ENCODE peak calls at places on chromosomes 6 and 20, in ten cellular contexts. R is RWPE2; H is AG04450; E is lower leg skin; V is OCI-LY7; J is CD8-positive, alpha-beta T cell; Z is Calu3; F is astrocyte; U is brain microvascular endothelial cell; Y is thoracic aorta. X is an unnamed sample.

GRCh38 chr6:45467853-45468252 is 90.1 kb upstream of the SUPT3H start:
- DNase-seq in R (no peak), H (no peak), E (no peak), V (no peak), J (no peak), Z (no peak), F (no peak), U (no peak), Y (no peak), X (no peak)

GRCh38 chr20:29689411-29690225 is 1567.8 kb upstream of the DEFB115 start:
- DNase-seq in R (peak), H (no peak), E (no peak), V (no peak), J (peak), Z (no peak), F (no peak), U (no peak), Y (no peak), X (no peak)

GRCh38 chr20:31516166-31516565 is 1.9 kb downstream of the HM13 start:
- DNase-seq in R (no peak), H (no peak), E (no peak), V (no peak), J (no peak), Z (no peak), F (no peak), U (no peak), Y (no peak), X (no peak)

GRCh38 chr6:31785475-31785874 is 8.3 kb upstream of the VWA7 start:
- DNase-seq in R (no peak), H (no peak), E (no peak), V (no peak), J (no peak), Z (no peak), F (no peak), U (no peak), Y (no peak), X (no peak)

GRCh38 chr6:119343573-119344146 is 5.9 kb downstream of the MAN1A1 start:
- DNase-seq in R (no peak), H (no peak), E (no peak), V (no peak), J (no peak), Z (no peak), F (no peak), U (no peak), Y (no peak), X (no peak)

GRCh38 chr20:38109025-38109541 is 56.0 kb downstream of the TGM2 start:
- DNase-seq in R (peak), H (peak), E (peak), V (no peak), J (no peak), Z (no peak), F (peak), U (no peak), Y (no peak), X (no peak)

GRCh38 chr6:84026721-84027164 is 6.8 kb upstream of the MRAP2 start:
- DNase-seq in R (no peak), H (no peak), E (no peak), V (no peak), J (no peak), Z (no peak), F (no peak), U (no peak), Y (no peak), X (no peak)

GRCh38 chr6:138491020-138491419 is 8.3 kb downstream of the NHSL1 start:
- DNase-seq in R (no peak), H (no peak), E (no peak), V (no peak), J (no peak), Z (no peak), F (no peak), U (no peak), Y (no peak), X (no peak)

GRCh38 chr20:24027229-24027628 is 38.6 kb upstream of the GGTLC1 start:
- DNase-seq in R (no peak), H (no peak), E (peak), V (peak), J (peak), Z (no peak), F (no peak), U (peak), Y (peak), X (no peak)

GRCh38 chr20:23397961-23398360 is 23.3 kb downstream of the NAPB start:
- DNase-seq in R (no peak), H (peak), E (no peak), V (no peak), J (no peak), Z (no peak), F (peak), U (peak), Y (no peak), X (no peak)

GRCh38 chr6:136952714-136953260 is 30.7 kb downstream of the SLC35D3 start:
- DNase-seq in R (no peak), H (no peak), E (no peak), V (no peak), J (no peak), Z (peak), F (no peak), U (no peak), Y (no peak), X (no peak)

GRCh38 chr6:159540152-159540551 is 152.9 kb downstream of the SOD2 start:
- DNase-seq in R (no peak), H (no peak), E (no peak), V (peak), J (no peak), Z (no peak), F (no peak), U (no peak), Y (no peak), X (no peak)

GRCh38 chr20:22106308-22106938 is 401.0 kb downstream of the PAX1 start:
- DNase-seq in R (no peak), H (no peak), E (no peak), V (peak), J (no peak), Z (no peak), F (no peak), U (peak), Y (no peak), X (no peak)

GRCh38 chr6:106885659-106886058 is 88.9 kb downstream of the CD24 start:
- DNase-seq in R (no peak), H (no peak), E (no peak), V (no peak), J (no peak), Z (no peak), F (no peak), U (no peak), Y (no peak), X (no peak)

GRCh38 chr6:156863504-156863903 is 86.3 kb downstream of the ARID1B start:
- DNase-seq in R (no peak), H (no peak), E (no peak), V (no peak), J (no peak), Z (no peak), F (no peak), U (no peak), Y (no peak), X (no peak)

GRCh38 chr6:56259163-56259562 is 11.8 kb upstream of the COL21A1 start:
- DNase-seq in R (no peak), H (no peak), E (no peak), V (no peak), J (no peak), Z (no peak), F (peak), U (peak), Y (no peak), X (no peak)

GRCh38 chr6:41442800-41443501 is 103.2 kb upstream of the FOXP4 start:
- DNase-seq in R (no peak), H (no peak), E (peak), V (no peak), J (no peak), Z (peak), F (peak), U (no peak), Y (no peak), X (no peak)

GRCh38 chr20:53691811-53692192 is 98.2 kb upstream of the ZNF217 start:
- DNase-seq in R (no peak), H (no peak), E (no peak), V (no peak), J (no peak), Z (no peak), F (no peak), U (no peak), Y (no peak), X (no peak)

GRCh38 chr6:27755768-27756167 is 156.4 kb downstream of the OR2B2 start:
- DNase-seq in R (no peak), H (no peak), E (no peak), V (no peak), J (no peak), Z (no peak), F (no peak), U (no peak), Y (no peak), X (no peak)

GRCh38 chr6:75300206-75300605 is 15.6 kb upstream of the TMEM30A start:
- DNase-seq in R (no peak), H (no peak), E (no peak), V (no peak), J (no peak), Z (no peak), F (no peak), U (no peak), Y (no peak), X (no peak)

GRCh38 chr6:44464527-44465310 is 77.2 kb downstream of the CDC5L start:
- DNase-seq in R (no peak), H (no peak), E (peak), V (no peak), J (no peak), Z (no peak), F (peak), U (peak), Y (no peak), X (no peak)

GRCh38 chr20:11791316-11792228 is 126.1 kb upstream of the BTBD3 start:
- DNase-seq in R (peak), H (no peak), E (no peak), V (no peak), J (no peak), Z (no peak), F (no peak), U (no peak), Y (no peak), X (no peak)

GRCh38 chr20:59004763-59005522 is 2.1 kb downstream of the CTSZ start:
- DNase-seq in R (peak), H (no peak), E (peak), V (peak), J (no peak), Z (no peak), F (no peak), U (no peak), Y (no peak), X (no peak)

GRCh38 chr6:133671376-133671775 is 217.5 kb upstream of the TCF21 start:
- DNase-seq in R (no peak), H (no peak), E (no peak), V (no peak), J (no peak), Z (no peak), F (no peak), U (no peak), Y (no peak), X (no peak)

GRCh38 chr6:111585241-111585968 is 20.3 kb downstream of the TRAF3IP2 start:
- DNase-seq in R (no peak), H (no peak), E (no peak), V (no peak), J (no peak), Z (no peak), F (peak), U (no peak), Y (no peak), X (no peak)

GRCh38 chr6:131042664-131043063 is 20.4 kb downstream of the EPB41L2 start:
- DNase-seq in R (no peak), H (no peak), E (no peak), V (no peak), J (no peak), Z (no peak), F (no peak), U (no peak), Y (no peak), X (no peak)

GRCh38 chr6:75940558-75940957 is 131.9 kb downstream of the IMPG1 start:
- DNase-seq in R (no peak), H (no peak), E (no peak), V (no peak), J (no peak), Z (no peak), F (no peak), U (no peak), Y (no peak), X (no peak)

GRCh38 chr6:63571382-63571882 is 848 bp upstream of the LOC128125822 start:
- DNase-seq in R (no peak), H (no peak), E (no peak), V (no peak), J (no peak), Z (no peak), F (no peak), U (no peak), Y (no peak), X (no peak)

GRCh38 chr20:44566018-44566417 is 16.4 kb upstream of the PKIG start:
- DNase-seq in R (no peak), H (no peak), E (no peak), V (no peak), J (no peak), Z (no peak), F (no peak), U (no peak), Y (no peak), X (no peak)

GRCh38 chr6:157106487-157106886 is 216.8 kb downstream of the TMEM242 start:
- DNase-seq in R (no peak), H (no peak), E (no peak), V (no peak), J (no peak), Z (peak), F (peak), U (peak), Y (no peak), X (no peak)

GRCh38 chr20:51562027-51562333 is 19.5 kb upstream of the NFATC2 start:
- DNase-seq in R (no peak), H (no peak), E (no peak), V (no peak), J (no peak), Z (no peak), F (peak), U (peak), Y (no peak), X (no peak)

GRCh38 chr20:51563597-51564332 is 21.2 kb upstream of the NFATC2 start:
- DNase-seq in R (no peak), H (peak), E (peak), V (no peak), J (no peak), Z (peak), F (peak), U (peak), Y (peak), X (no peak)

GRCh38 chr20:51563141-51563596 is 20.6 kb upstream of the NFATC2 start:
- DNase-seq in R (no peak), H (no peak), E (no peak), V (no peak), J (no peak), Z (no peak), F (no peak), U (no peak), Y (no peak), X (no peak)

GRCh38 chr20:51560550-51561307 is 18.2 kb upstream of the NFATC2 start:
- DNase-seq in R (no peak), H (no peak), E (no peak), V (no peak), J (no peak), Z (no peak), F (peak), U (no peak), Y (no peak), X (no peak)

GRCh38 chr20:51562334-51563140 is 20.0 kb upstream of the NFATC2 start:
- DNase-seq in R (no peak), H (peak), E (peak), V (no peak), J (no peak), Z (peak), F (peak), U (peak), Y (peak), X (peak)
- TF ChIP-seq CTCF in R (peak), H (peak), E (no peak), V (no peak), J (peak), Z (no peak), F (no peak), U (peak), Y (no peak), X (peak)

DNA sequence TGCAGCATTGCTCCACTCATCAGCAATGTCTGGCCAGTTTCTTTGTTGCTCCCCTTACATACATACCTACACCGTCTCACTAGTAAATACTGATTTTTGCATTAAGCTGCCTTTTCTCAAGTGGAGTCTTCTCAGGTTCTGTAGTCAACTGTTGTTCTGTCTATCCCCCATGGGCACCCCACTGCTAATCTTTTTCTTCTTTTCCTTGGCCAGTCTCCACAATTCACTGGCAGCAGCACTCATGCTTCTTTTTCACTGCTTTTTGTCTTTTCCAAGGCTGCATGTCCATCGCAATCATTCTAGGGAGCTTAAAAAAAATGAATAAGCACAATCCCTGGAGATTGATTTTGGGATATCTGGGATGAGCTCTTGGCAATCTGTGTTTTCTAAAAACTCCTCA is 10.3 kb upstream of the ERVFRD-1 start:
- DNase-seq in R (no peak), H (no peak), E (no peak), V (no peak), J (no peak), Z (no peak), F (peak), U (peak), Y (no peak), X (no peak)
- TF ChIP-seq CTCF in R (no peak), H (no peak), E (no peak), V (no peak), J (no peak), Z (no peak), F (no peak), U (no peak), Y (no peak), X (no peak)

DNA sequence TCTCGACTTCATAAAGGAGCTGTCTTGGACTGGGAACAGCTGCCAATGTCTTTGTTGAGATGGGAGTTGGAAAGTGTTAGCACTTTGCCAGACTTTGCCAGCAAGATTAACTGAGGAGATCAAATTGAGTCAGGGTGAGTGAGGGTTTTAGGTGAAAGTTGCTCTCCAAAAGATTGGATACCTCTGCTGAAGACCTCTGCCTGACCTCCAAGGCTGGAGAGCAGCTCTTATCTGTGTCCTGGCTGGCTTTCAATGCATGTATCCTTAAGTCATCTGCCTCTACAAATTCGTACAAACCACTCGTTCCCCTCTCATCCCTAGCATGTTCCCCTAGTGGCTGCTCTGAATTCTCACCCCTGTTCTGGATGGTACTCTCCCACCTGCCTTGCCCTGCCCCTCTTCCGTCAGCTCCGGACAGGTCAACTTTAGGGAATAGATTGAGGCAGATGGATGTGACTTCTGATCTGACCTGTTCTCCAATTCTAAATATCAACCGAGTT is at the start of gene EFCAB8:
- DNase-seq in R (no peak), H (no peak), E (no peak), V (no peak), J (no peak), Z (no peak), F (no peak), U (no peak), Y (no peak), X (no peak)
- TF ChIP-seq CTCF in R (no peak), H (peak), E (no peak), V (peak), J (no peak), Z (peak), F (no peak), U (no peak), Y (no peak), X (no peak)

DNA sequence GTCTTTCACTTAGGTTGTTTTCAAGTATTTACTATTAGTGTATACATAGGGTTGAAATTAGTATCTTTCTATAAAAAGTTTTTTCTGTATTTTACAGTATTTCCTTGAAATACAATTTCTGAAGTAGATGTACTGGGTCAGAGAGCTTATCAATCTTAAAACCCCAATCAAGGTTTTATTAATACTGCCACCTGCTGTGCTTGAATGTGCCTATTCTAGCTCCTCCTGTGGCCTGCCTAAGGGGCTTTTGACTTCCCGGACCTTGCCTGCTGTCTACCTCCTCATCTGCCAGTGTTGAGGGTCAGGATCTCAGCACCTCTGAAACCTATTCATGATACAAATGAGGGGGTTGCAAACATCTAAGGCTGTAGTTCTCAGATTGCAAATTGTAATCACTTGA is 9.2 kb downstream of the PACRG start:
- DNase-seq in R (no peak), H (no peak), E (no peak), V (peak), J (no peak), Z (peak), F (no peak), U (no peak), Y (no peak), X (no peak)
- TF ChIP-seq CTCF in R (peak), H (no peak), E (no peak), V (peak), J (no peak), Z (no peak), F (no peak), U (peak), Y (no peak), X (no peak)

GRCh38 chr6:124963416-124964083 is 1.3 kb downstream of the RNF217 start:
- DNase-seq in R (no peak), H (peak), E (no peak), V (no peak), J (no peak), Z (no peak), F (peak), U (no peak), Y (no peak), X (no peak)

GRCh38 chr6:124961468-124961783 is 811 bp upstream of the RNF217 start:
- DNase-seq in R (no peak), H (no peak), E (no peak), V (no peak), J (no peak), Z (no peak), F (no peak), U (no peak), Y (no peak), X (no peak)

GRCh38 chr6:124960757-124961467 is 1.3 kb upstream of the RNF217 start:
- DNase-seq in R (no peak), H (no peak), E (no peak), V (no peak), J (no peak), Z (no peak), F (peak), U (no peak), Y (no peak), X (no peak)

GRCh38 chr6:124962617-124963415 is 579 bp downstream of the RNF217 start:
- DNase-seq in R (no peak), H (no peak), E (peak), V (no peak), J (no peak), Z (peak), F (peak), U (no peak), Y (no peak), X (no peak)

GRCh38 chr6:124961784-124962611 is at the start of gene RNF217:
- DNase-seq in R (peak), H (no peak), E (peak), V (no peak), J (no peak), Z (peak), F (peak), U (peak), Y (peak), X (peak)
- TF ChIP-seq CTCF in R (no peak), H (no peak), E (no peak), V (no peak), J (no peak), Z (no peak), F (no peak), U (no peak), Y (peak), X (no peak)

DNA sequence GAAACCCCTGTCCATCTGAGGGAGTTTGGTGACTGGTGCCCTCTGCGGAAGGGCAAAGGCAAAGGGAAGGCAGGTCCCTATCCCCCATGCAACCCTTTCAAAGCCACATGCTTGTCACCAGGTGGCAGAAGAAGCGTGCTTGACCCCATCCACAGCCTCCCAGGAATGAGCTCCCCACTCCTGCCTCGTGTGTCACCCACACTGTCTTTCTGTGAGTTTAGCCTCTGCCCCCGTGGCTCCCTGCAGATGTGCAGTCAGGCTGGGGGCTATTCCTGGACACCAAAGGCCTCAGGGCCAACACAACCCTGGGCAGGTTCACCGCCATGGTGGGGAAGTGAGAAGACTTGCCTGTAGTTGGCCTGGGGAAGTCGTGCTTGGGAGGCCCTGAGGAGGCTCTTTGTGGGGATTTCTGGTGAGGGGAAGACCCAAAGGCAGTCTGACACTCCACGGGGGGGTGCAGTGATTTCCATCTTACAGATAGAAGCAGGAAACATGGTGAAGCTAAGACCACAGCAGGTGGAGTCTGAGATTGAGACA is 16.6 kb upstream of the PCMTD2 start:
- DNase-seq in R (peak), H (no peak), E (no peak), V (no peak), J (no peak), Z (no peak), F (no peak), U (no peak), Y (no peak), X (no peak)
- TF ChIP-seq CTCF in R (no peak), H (no peak), E (no peak), V (peak), J (no peak), Z (no peak), F (no peak), U (no peak), Y (no peak), X (no peak)

X was measured in osteocyte.